ENCODE peak calls at places on chromosomes 13 and 19, in eight cellular contexts. M is NCI-H1436 treated with DMSO at 0.1 percent for 48 hours; J is stimulated activated CD4-positive, alpha-beta T cell treated with anti-CD3 and anti-CD28 coated beads, Interleukin-2, amount 100 ng/mL, for 48 hours; X is hepatic stellate cell; Z is heart right ventricle; U is NCI-H1417; R is T-cell; Y is neural crest cell. N is an unnamed sample.

GRCh38 chr19:39444598-39445257 is 654 bp upstream of the SUPT5H start:
- DNase-seq in M (no peak), J (no peak), X (no peak), Z (no peak), U (no peak), R (no peak), Y (no peak), N (no peak)

GRCh38 chr13:28077231-28077630 is 23.1 kb downstream of the FLT3 start:
- DNase-seq in M (no peak), J (no peak), X (no peak), Z (no peak), U (no peak), R (no peak), Y (no peak), N (no peak)

GRCh38 chr13:41196620-41197019 is 2.3 kb upstream of the KBTBD7 start:
- DNase-seq in M (no peak), J (no peak), X (no peak), Z (no peak), U (no peak), R (no peak), Y (no peak), N (no peak)

GRCh38 chr19:44648536-44649370 is 5.0 kb downstream of the PVR start:
- DNase-seq in M (no peak), J (no peak), X (peak), Z (peak), U (no peak), R (no peak), Y (no peak), N (no peak)

GRCh38 chr13:98988277-98988676 is 10.4 kb upstream of the DOCK9 start:
- DNase-seq in M (no peak), J (no peak), X (no peak), Z (no peak), U (no peak), R (no peak), Y (no peak), N (no peak)

GRCh38 chr13:102935896-102936321 is 90.1 kb downstream of the ERCC5 start:
- DNase-seq in M (no peak), J (no peak), X (no peak), Z (no peak), U (no peak), R (no peak), Y (no peak), N (no peak)

GRCh38 chr13:96781141-96781540 is 213.1 kb downstream of the OXGR1 start:
- DNase-seq in M (no peak), J (no peak), X (no peak), Z (no peak), U (no peak), R (no peak), Y (no peak), N (no peak)

GRCh38 chr19:49894879-49895565 is 1.7 kb downstream of the IL4I1 start:
- DNase-seq in M (no peak), J (peak), X (no peak), Z (no peak), U (no peak), R (no peak), Y (no peak), N (no peak)

GRCh38 chr19:7211191-7211988 is 82.8 kb downstream of the INSR start:
- DNase-seq in M (no peak), J (no peak), X (peak), Z (peak), U (no peak), R (no peak), Y (no peak), N (no peak)

GRCh38 chr13:98509271-98510155 is 67.4 kb downstream of the STK24 start:
- DNase-seq in M (no peak), J (no peak), X (peak), Z (peak), U (no peak), R (no peak), Y (no peak), N (no peak)

GRCh38 chr19:8488351-8488750 is 14.1 kb downstream of the PRAM1 start:
- DNase-seq in M (no peak), J (no peak), X (no peak), Z (no peak), U (no peak), R (no peak), Y (peak), N (no peak)

GRCh38 chr19:40688987-40689338 is 1.5 kb downstream of the NUMBL start:
- DNase-seq in M (no peak), J (no peak), X (no peak), Z (no peak), U (no peak), R (no peak), Y (no peak), N (no peak)

GRCh38 chr13:41693434-41693833 is 236.1 kb downstream of the RGCC start:
- DNase-seq in M (no peak), J (no peak), X (no peak), Z (no peak), U (no peak), R (no peak), Y (no peak), N (no peak)

GRCh38 chr13:95216182-95216581 is 85.1 kb downstream of the ABCC4 start:
- DNase-seq in M (no peak), J (no peak), X (no peak), Z (no peak), U (no peak), R (no peak), Y (no peak), N (no peak)

GRCh38 chr13:46676378-46676725 is 120.6 kb downstream of the ESD start:
- DNase-seq in M (no peak), J (no peak), X (no peak), Z (no peak), U (no peak), R (no peak), Y (no peak), N (no peak)

N was measured in immature natural killer cell.